ENCODE peak calls at places on chromosomes 2 and 18, in five cellular contexts. A is A549, L is dorsolateral prefrontal cortex, Z is Karpas-422, T is right lobe of liver. X is an unnamed sample.

GRCh38 chr2:238097988-238098853 is 1.9 kb upstream of the ESPNL start:
- DNase-seq in L (peak; percentile 13), T (peak; percentile 77), Z (peak; percentile 92), A (peak; percentile 71), X (no peak)

GRCh38 chr2:181680055-181680936 is at the start of gene NEUROD1:
- DNase-seq in L (no peak), A (no peak), T (no peak), Z (no peak), X (no peak)

GRCh38 chr2:62208758-62209114 is 12.8 kb downstream of the B3GNT2 start:
- DNase-seq in L (no peak), Z (no peak), T (no peak), A (no peak), X (no peak)

GRCh38 chr2:210558708-210559107 is 2.3 kb downstream of the CPS1 start:
- DNase-seq in T (no peak), Z (no peak), L (no peak), A (no peak), X (no peak)

GRCh38 chr2:55604027-55604565 is 13.3 kb downstream of the PPP4R3B start:
- DNase-seq in A (no peak), T (no peak), L (no peak), Z (no peak), X (no peak)

GRCh38 chr2:176729706-176730569 is 460.7 kb downstream of the MTX2 start:
- DNase-seq in Z (no peak), A (no peak), L (no peak), T (peak; percentile 82), X (no peak)

GRCh38 chr18:21443776-21444464 is 156.6 kb downstream of the ESCO1 start:
- DNase-seq in L (no peak), T (no peak), Z (no peak), A (no peak), X (no peak)

GRCh38 chr2:222714361-222715256 is 43.2 kb downstream of the MOGAT1 start:
- DNase-seq in Z (no peak), T (no peak), A (no peak), L (no peak), X (no peak)

GRCh38 chr2:229601936-229602335 is 112.4 kb downstream of the DNER start:
- DNase-seq in Z (no peak), A (no peak), L (no peak), T (no peak), X (peak; percentile 27)
- H3K27ac ChIP-seq in Z (no peak overlapping the region), A (no peak overlapping the region), L (no peak overlapping the region), T (no peak overlapping the region), X (no peak overlapping the region)

GRCh38 chr18:44719519-44720060 is 38.9 kb downstream of the SETBP1 start:
- DNase-seq in Z (no peak), L (no peak), A (no peak), T (no peak), X (no peak)

GRCh38 chr18:44727291-44727690 is 46.6 kb downstream of the SETBP1 start:
- DNase-seq in A (no peak), T (no peak), L (no peak), Z (no peak), X (no peak)

GRCh38 chr18:44725300-44726096 is 44.8 kb downstream of the SETBP1 start:
- DNase-seq in L (no peak), T (no peak), A (no peak), Z (no peak), X (no peak)

GRCh38 chr18:44723366-44723765 is 42.7 kb downstream of the SETBP1 start:
- DNase-seq in A (no peak), L (no peak), Z (no peak), T (no peak), X (no peak)

DNA sequence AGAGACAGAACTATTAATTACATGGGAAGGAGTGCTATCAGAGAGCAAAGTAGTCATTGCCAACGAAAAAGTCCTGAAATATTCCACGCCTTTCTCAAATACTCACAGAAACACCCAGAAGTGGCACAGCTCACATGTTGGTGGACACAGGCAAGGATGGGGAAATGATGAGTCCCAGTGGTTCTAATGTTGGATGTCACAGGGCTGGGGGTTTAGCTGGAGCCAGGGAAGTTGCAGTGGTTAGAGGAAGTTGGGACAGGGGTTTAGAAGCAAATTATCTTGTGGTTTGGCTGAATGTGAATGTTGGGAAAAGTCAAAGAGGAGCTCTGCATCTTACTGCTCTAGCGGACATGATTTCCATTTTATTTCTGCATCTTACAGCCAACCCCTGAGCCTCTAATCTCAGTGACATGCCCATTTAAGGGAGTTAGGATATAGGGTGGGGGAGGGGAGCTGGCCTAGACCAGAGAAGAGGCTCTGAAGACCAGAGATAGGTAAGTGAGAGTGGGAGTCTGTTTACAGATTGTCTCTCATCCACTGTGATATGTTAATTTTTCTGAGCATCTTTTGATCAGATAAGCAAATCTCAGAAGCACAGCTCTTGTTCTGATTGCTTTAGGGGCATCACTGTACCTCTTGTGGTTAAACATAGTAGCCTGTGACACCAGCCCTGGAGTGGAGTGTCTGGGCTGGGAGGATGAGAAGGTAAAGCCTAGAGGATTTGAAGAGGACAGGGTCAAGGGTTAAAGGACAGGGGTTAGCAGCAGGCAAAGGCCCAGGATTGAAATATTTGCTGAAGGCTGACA is 43.5 kb downstream of the SETBP1 start:
- DNase-seq in Z (no peak), T (peak; percentile 56), L (no peak), A (no peak), X (no peak)
- H3K27ac ChIP-seq in Z (no peak overlapping the region), T (no peak overlapping the region), L (no peak overlapping the region), A (no peak overlapping the region), X (no peak overlapping the region)

GRCh38 chr2:174846218-174846617 is 81.9 kb upstream of the CHRNA1 start:
- DNase-seq in Z (no peak), A (no peak), T (no peak), L (no peak), X (no peak)
- H3K27ac ChIP-seq in Z (no peak overlapping the region), A (no peak overlapping the region), T (no peak overlapping the region), L (peak overlapping the region; percentile 81), X (no peak overlapping the region)

GRCh38 chr2:27796991-27797752 is 25.7 kb downstream of the MRPL33 start:
- DNase-seq in Z (no peak), T (no peak), A (no peak), L (no peak), X (no peak)
- H3K27ac ChIP-seq in Z (no peak overlapping the region), T (no peak overlapping the region), A (peak overlapping the region; percentile 89), L (no peak overlapping the region), X (no peak overlapping the region)

DNA sequence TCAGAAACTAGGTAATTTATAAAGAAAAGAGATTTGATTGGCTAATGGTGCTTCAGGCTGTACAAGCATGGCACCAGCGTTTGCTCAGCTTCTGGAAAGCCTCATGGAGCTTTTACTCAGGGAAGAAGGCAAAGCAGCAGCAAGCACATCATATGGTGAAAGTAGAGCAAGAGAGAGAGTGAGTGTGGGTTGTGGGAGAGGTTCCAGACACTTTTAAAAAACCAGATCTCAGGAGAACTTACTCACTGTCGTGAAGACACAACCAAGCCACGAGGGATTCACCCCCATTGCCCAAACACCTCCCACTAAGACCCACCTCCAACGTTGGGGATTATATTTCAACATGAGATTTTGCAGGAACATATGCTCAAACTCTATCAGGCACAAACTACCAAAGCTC is 554.6 kb upstream of the TNP1 start:
- DNase-seq in A (no peak), T (no peak), L (no peak), Z (no peak), X (no peak)
- H3K27ac ChIP-seq in A (no peak overlapping the region), T (no peak overlapping the region), L (no peak overlapping the region), Z (no peak overlapping the region), X (no peak overlapping the region)

GRCh38 chr18:8097942-8098341 is 511.3 kb upstream of the RAB12 start:
- DNase-seq in T (no peak), L (no peak), A (no peak), Z (no peak), X (no peak)

GRCh38 chr18:8097399-8097798 is 511.8 kb upstream of the RAB12 start:
- DNase-seq in T (no peak), L (no peak), Z (no peak), A (no peak), X (no peak)

GRCh38 chr18:8091042-8091441 is 518.2 kb upstream of the RAB12 start:
- DNase-seq in L (no peak), Z (no peak), A (no peak), T (no peak), X (no peak)

GRCh38 chr18:8095947-8096570 is 513.2 kb upstream of the RAB12 start:
- DNase-seq in A (no peak), Z (no peak), T (no peak), L (no peak), X (no peak)
- H3K27ac ChIP-seq in A (no peak overlapping the region), Z (no peak overlapping the region), T (no peak overlapping the region), L (no peak overlapping the region), X (no peak overlapping the region)

DNA sequence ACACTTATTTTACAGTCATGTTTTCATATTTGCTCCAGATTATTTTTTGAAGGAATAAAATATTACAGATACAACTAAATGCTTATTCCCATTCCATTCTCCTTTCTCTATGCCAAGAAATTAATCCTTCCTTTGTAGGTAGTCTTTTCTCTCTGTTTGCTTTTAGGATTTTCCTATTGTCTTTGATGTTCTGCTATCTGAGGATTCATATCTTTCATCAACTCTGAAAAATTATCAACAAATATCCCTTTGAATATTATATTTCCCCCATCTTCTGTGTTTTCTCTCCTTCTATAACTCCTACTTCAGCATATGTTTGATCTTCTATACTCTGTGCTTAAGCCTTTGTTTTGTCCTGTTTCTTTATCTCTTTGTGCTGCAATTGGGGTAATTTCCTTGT is 260.4 kb upstream of the RBMS1 start:
- DNase-seq in Z (no peak), A (no peak), L (no peak), T (no peak), X (no peak)
- H3K27ac ChIP-seq in Z (no peak overlapping the region), A (no peak overlapping the region), L (no peak overlapping the region), T (no peak overlapping the region), X (no peak overlapping the region)

GRCh38 chr2:215328066-215328465 is 16.2 kb downstream of the ATIC start:
- DNase-seq in Z (no peak), T (no peak), A (no peak), L (no peak), X (no peak)
- H3K27ac ChIP-seq in Z (no peak overlapping the region), T (no peak overlapping the region), A (peak overlapping the region; percentile 30), L (peak overlapping the region; percentile 95), X (no peak overlapping the region)

GRCh38 chr2:25256486-25256875 is 85.2 kb downstream of the DNMT3A start:
- DNase-seq in Z (no peak), A (no peak), T (no peak), L (no peak), X (no peak)

GRCh38 chr2:25257931-25258771 is 83.6 kb downstream of the DNMT3A start:
- DNase-seq in A (no peak), L (no peak), T (no peak), Z (no peak), X (no peak)

GRCh38 chr2:25255745-25256485 is 85.8 kb downstream of the DNMT3A start:
- DNase-seq in Z (no peak), T (no peak), A (no peak), L (no peak), X (no peak)

GRCh38 chr2:25258814-25259743 is 82.6 kb downstream of the DNMT3A start:
- DNase-seq in T (no peak), A (no peak), Z (no peak), L (no peak), X (no peak)

GRCh38 chr2:25257032-25257455 is 84.7 kb downstream of the DNMT3A start:
- DNase-seq in Z (no peak), A (no peak), L (no peak), T (no peak), X (no peak)
- H3K27ac ChIP-seq in Z (no peak overlapping the region), A (no peak overlapping the region), L (peak overlapping the region; percentile 73), T (no peak overlapping the region), X (no peak overlapping the region)

GRCh38 chr18:55250729-55251128 is 291.5 kb upstream of the CCDC68 start:
- DNase-seq in A (no peak), L (no peak), T (no peak), Z (no peak), X (no peak)
- H3K27ac ChIP-seq in A (no peak overlapping the region), L (no peak overlapping the region), T (no peak overlapping the region), Z (no peak overlapping the region), X (no peak overlapping the region)

X was measured in foreskin keratinocyte.